ENCODE peak calls at places on chromosomes 1 and 21, in eight cellular contexts. S is stimulated activated CD4-positive, alpha-beta T cell treated with anti-CD3 and anti-CD28 coated beads, Interleukin-2, amount 100 ng/mL, for 48 hours; V is AG04450; X is CD8-positive, alpha-beta T cell; U is GM04504; K is GM03348; Y is PC-9; R is Panc1. A is an unnamed sample.

GRCh38 chr1:98179159-98179558 is 258.3 kb upstream of the DPYD start:
- DNase-seq in S (no peak), V (no peak), X (no peak), U (no peak), K (no peak), Y (no peak), R (no peak), A (no peak)

GRCh38 chr1:98940680-98941079 is 64.0 kb downstream of the PLPPR5 start:
- DNase-seq in S (no peak), V (peak), X (no peak), U (peak), K (peak), Y (no peak), R (no peak), A (no peak)

GRCh38 chr1:59075021-59075420 is 221.9 kb upstream of the FGGY start:
- DNase-seq in S (no peak), V (no peak), X (no peak), U (no peak), K (no peak), Y (no peak), R (no peak), A (no peak)

GRCh38 chr21:46545363-46545762 is 59.5 kb downstream of the S100B start:
- DNase-seq in S (no peak), V (no peak), X (no peak), U (no peak), K (no peak), Y (no peak), R (no peak), A (no peak)

GRCh38 chr1:21335750-21336168 is 45.5 kb upstream of the ECE1 start:
- DNase-seq in S (no peak), V (no peak), X (no peak), U (no peak), K (no peak), Y (peak), R (no peak), A (peak)

GRCh38 chr1:22287946-22288520 is 145.1 kb upstream of the WNT4 start:
- DNase-seq in S (no peak), V (no peak), X (peak), U (no peak), K (no peak), Y (no peak), R (no peak), A (no peak)

GRCh38 chr1:11761988-11762406 is at the start of gene C1orf167:
- DNase-seq in S (peak), V (no peak), X (no peak), U (no peak), K (no peak), Y (peak), R (no peak), A (no peak)

GRCh38 chr21:29504751-29505321 is 206.1 kb downstream of the BACH1 start:
- DNase-seq in S (no peak), V (peak), X (no peak), U (no peak), K (peak), Y (no peak), R (no peak), A (peak)

GRCh38 chr1:68232354-68233148 is at the start of gene WLS:
- DNase-seq in S (no peak), V (peak), X (no peak), U (no peak), K (peak), Y (peak), R (no peak), A (peak)